ENCODE peak calls at places on chromosomes 4 and X, in eight cellular contexts. R, K, M, A, P, X, C and Y are unnamed samples.

GRCh38 chr4:159927781-159928180 is 824.9 kb downstream of the RAPGEF2 start:
- DNase-seq in K (no peak), M (no peak), X (no peak), R (no peak), C (no peak), A (peak), P (no peak), Y (no peak)

GRCh38 chr4:121118344-121118743 is 45.8 kb downstream of the TNIP3 start:
- DNase-seq in C (no peak), A (no peak), X (no peak), P (no peak), M (no peak), R (no peak), K (no peak), Y (no peak)

GRCh38 chrX:329291-329910 is 10.8 kb upstream of the GTPBP6 start:
- DNase-seq in M (no peak), R (no peak), A (peak), X (no peak), P (no peak), K (no peak), C (no peak), Y (no peak)

GRCh38 chrX:40746536-40746935 is 11.2 kb upstream of the MED14 start:
- DNase-seq in R (no peak), P (no peak), X (no peak), A (no peak), K (no peak), M (no peak), C (no peak), Y (no peak)

GRCh38 chr4:144590020-144590419 is 55.9 kb upstream of the HHIP start:
- DNase-seq in P (no peak), K (no peak), M (no peak), X (no peak), C (no peak), A (no peak), R (no peak), Y (no peak)

GRCh38 chr4:764405-765169 is 59.0 kb downstream of the PCGF3 start:
- DNase-seq in R (no peak), P (no peak), M (no peak), C (no peak), A (peak), K (no peak), X (no peak), Y (no peak)

GRCh38 chr4:15691346-15692140 is 9.9 kb downstream of the FAM200B start:
- DNase-seq in C (no peak), M (no peak), P (peak), X (no peak), A (no peak), K (no peak), R (no peak), Y (no peak)

GRCh38 chrX:13774696-13775095 is 40.1 kb downstream of the OFD1 start:
- DNase-seq in R (no peak), C (no peak), P (no peak), X (no peak), A (no peak), K (no peak), M (no peak), Y (no peak)

GRCh38 chr4:169900241-169900845 is 125.9 kb downstream of the MFAP3L start:
- DNase-seq in P (no peak), R (no peak), K (no peak), M (no peak), A (no peak), X (no peak), C (no peak), Y (no peak)

GRCh38 chr4:52103314-52103713 is 52.2 kb downstream of the SPATA18 start:
- DNase-seq in R (no peak), A (no peak), X (no peak), K (no peak), P (peak), C (no peak), M (no peak), Y (no peak)

GRCh38 chrX:57929373-57929772 is 19.1 kb upstream of the ZXDA start:
- DNase-seq in M (no peak), K (no peak), P (peak), R (peak), A (no peak), C (no peak), X (no peak), Y (no peak)

GRCh38 chr4:144910753-144911152 is 187.2 kb downstream of the ANAPC10 start:
- DNase-seq in R (no peak), X (no peak), P (no peak), M (no peak), C (no peak), K (no peak), A (no peak), Y (no peak)

GRCh38 chrX:43661521-43662240 is 5.6 kb downstream of the MAOA start:
- DNase-seq in M (peak), P (no peak), K (no peak), A (no peak), X (no peak), C (no peak), R (no peak), Y (no peak)

GRCh38 chrX:18668059-18668458 is 3.8 kb downstream of the RS1 start:
- DNase-seq in X (no peak), C (no peak), K (no peak), R (no peak), A (no peak), P (no peak), M (no peak), Y (no peak)

GRCh38 chr4:187077749-187078148 is 354.1 kb upstream of the FAT1 start:
- DNase-seq in X (no peak), C (no peak), M (no peak), K (no peak), A (no peak), R (no peak), P (no peak), Y (no peak)

GRCh38 chr4:159105063-159105414 is 2.2 kb downstream of the RAPGEF2 start:
- DNase-seq in R (no peak), K (no peak), C (no peak), A (no peak), M (no peak), P (peak), X (no peak), Y (no peak)

GRCh38 chrX:17377047-17377692 is 2.2 kb downstream of the NHS start:
- DNase-seq in P (no peak), M (peak), X (no peak), K (peak), A (peak), C (no peak), R (no peak), Y (peak)

GRCh38 chr4:26687728-26688127 is 103.8 kb downstream of the TBC1D19 start:
- DNase-seq in R (no peak), K (no peak), C (no peak), M (no peak), X (no peak), A (no peak), P (no peak), Y (no peak)

GRCh38 chrX:125895518-125895917 is 270.6 kb downstream of the DCAF12L2 start:
- DNase-seq in X (no peak), A (no peak), C (no peak), M (no peak), R (no peak), P (no peak), K (no peak), Y (no peak)

GRCh38 chr4:141713771-141714445 is 77.5 kb downstream of the IL15 start:
- DNase-seq in X (no peak), M (no peak), K (no peak), C (no peak), A (no peak), P (no peak), R (no peak), Y (no peak)

GRCh38 chrX:103404225-103405008 is 28.1 kb downstream of the BEX3 start:
- DNase-seq in K (peak), C (peak), R (peak), M (peak), X (peak), A (peak), P (peak), Y (peak)

GRCh38 chr4:7155611-7156071 is 36.7 kb upstream of the SORCS2 start:
- DNase-seq in K (peak), M (peak), X (no peak), P (no peak), C (peak), A (peak), R (no peak), Y (no peak)

GRCh38 chr4:143294310-143294709 is 42.4 kb upstream of the GAB1 start:
- DNase-seq in A (no peak), C (no peak), R (no peak), K (peak), P (no peak), M (peak), X (no peak), Y (no peak)

GRCh38 chr4:137664416-137664815 is 132.1 kb upstream of the PCDH18 start:
- DNase-seq in A (no peak), M (no peak), C (no peak), P (peak), X (no peak), R (no peak), K (no peak), Y (no peak)

DNA sequence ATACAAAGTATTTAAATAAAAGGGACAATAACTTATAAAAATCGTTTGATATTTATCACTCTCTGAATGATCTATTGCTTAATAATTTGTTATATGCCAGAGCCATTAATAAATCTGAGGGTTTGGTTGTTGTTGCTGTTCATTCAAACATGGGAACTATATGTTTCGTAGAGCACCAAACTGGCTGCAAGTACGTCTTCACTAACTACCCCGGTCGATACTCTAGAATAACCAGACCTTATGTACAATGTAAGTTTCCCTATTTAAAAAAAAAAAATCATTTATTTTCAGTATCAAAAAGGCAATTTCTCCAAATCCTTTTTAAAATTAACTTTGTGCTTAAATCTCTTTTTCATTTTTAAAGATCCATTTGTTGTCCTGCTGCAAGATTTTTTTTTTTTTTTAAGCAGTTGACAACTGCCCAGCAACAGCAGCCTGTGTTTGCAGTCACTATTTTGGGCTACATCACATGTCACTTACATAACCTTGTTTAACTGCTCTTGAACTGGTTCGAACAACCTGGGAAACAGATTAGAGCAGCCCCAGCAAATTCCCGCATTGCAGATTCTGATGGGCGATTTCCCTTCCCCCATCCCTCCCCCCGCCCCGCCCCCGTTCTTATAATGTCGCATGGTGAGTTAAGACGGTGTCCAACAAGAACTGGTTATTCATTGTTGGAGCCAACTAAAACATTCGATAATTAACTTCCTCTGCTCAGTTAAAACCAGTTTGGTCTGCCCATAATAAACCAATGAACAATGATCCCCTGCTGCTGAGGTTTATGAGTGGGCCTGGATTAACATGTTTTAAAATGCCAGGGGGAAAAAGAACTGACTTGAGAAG is 238.9 kb downstream of the NR3C2 start:
- DNase-seq in X (no peak), K (no peak), M (no peak), A (no peak), R (no peak), P (peak), C (no peak), Y (no peak)
- H3K27ac ChIP-seq in X (no peak), K (no peak), M (no peak), A (no peak), R (no peak), P (no peak), C (no peak), Y (no peak)

DNA sequence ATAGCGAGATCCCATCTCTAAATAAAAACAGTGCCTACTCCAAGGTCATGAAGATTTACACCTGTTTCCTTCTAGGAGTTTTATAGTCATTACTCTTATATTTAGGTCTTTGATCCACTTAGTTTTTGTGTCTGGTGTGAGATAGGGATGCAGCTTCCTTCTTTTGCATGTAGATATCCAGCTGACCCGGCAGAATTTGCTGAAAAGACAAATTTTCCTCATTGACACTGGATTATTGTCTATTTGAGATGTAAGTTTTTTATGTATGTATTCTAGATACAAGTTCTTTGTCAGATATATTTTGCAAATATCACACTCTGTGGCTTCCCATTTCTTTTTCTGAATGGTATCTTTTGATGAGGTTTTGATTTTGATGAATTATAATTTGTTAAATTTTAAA is 85.4 kb downstream of the RFC1 start:
- DNase-seq in R (no peak), C (no peak), K (no peak), A (no peak), P (no peak), M (no peak), X (no peak), Y (no peak)
- H3K27ac ChIP-seq in R (no peak), C (no peak), K (no peak), A (no peak), P (no peak), M (no peak), X (no peak), Y (no peak)

DNA sequence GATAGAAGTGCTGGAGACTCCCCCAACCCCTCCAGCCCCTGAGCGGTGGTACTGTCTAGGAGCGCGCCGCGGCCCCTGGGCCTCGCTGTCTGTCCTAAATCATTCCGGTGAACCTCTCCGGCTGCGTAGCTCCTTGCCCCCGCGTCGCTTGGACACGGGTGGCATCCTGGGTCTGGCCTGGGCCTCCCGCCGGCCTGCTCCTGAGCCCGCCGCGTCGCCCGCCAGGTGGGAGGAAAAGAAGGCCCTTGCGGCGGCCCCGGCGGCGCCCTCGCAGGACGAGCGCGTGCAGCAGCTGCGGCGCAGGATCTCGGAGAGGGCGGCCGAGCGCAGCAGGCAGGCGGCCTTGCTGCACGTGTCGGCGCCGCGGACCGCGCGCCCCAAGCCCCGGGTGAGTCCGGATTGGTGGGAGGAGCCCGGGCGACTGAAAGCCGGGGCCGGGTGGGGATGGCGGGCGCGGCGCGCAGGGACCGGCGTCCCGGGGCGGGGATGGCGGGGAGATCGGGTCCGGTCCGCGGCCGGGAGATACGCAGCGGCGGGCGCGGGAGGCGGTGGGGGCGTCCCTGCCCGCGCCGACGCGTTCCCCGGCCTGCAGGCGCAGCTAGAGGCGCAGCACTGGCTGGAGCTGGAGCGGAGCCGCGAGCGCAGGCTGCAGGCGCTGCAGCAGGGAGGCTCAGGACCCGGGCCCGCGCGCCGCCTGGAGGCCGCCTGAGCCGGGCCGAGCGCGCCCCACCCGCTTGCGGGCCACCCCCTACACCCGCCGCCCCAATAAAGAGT is 6.5 kb upstream of the RNF4 start:
- DNase-seq in K (peak), R (peak), M (peak), P (peak), A (peak), X (no peak), C (peak), Y (peak)
- H3K27ac ChIP-seq in K (peak), R (no peak), M (peak), P (no peak), A (peak), X (peak), C (no peak), Y (no peak)

GRCh38 chrX:47574609-47575325 is 7.5 kb upstream of the TIMP1 start:
- DNase-seq in P (no peak), A (no peak), C (no peak), M (no peak), K (no peak), R (no peak), X (no peak), Y (no peak)

GRCh38 chrX:47573334-47574095 is 8.7 kb upstream of the TIMP1 start:
- DNase-seq in P (no peak), M (no peak), R (no peak), A (no peak), X (no peak), C (no peak), K (peak), Y (peak)

GRCh38 chrX:47572773-47573333 is 9.4 kb upstream of the TIMP1 start:
- DNase-seq in K (no peak), P (no peak), C (no peak), A (no peak), M (no peak), R (no peak), X (no peak), Y (no peak)

GRCh38 chrX:47576021-47576898 is 6.0 kb upstream of the TIMP1 start:
- DNase-seq in K (no peak), R (no peak), A (no peak), C (no peak), X (no peak), M (no peak), P (no peak), Y (no peak)

DNA sequence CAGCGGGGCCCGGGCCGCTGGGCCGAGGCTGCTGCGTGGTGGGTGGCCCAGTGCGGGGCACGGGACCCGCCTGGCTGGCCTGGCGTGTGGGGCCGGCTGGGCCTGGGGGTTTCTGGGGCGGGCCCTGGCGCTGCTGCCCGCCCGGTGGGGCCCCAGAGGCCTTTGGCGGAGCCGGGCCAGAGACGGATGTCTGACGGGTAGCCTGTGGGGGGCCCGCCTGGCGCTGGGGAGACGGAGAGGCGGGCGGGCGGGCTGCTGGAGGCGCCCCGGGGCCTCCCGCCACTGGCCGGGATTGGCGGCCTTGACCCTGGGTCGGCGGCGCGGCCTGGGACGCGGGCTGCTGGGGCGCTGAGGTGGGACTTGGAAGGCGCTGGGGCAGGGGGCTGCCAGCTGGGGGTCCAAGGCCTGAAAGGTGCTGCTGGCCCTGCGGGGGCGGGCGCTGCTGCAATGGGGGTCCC is 8.1 kb upstream of the TIMP1 start:
- DNase-seq in X (no peak), A (no peak), M (no peak), K (no peak), R (no peak), P (no peak), C (no peak), Y (no peak)
- H3K27ac ChIP-seq in X (peak), A (peak), M (peak), K (peak), R (no peak), P (no peak), C (no peak), Y (peak)

DNA sequence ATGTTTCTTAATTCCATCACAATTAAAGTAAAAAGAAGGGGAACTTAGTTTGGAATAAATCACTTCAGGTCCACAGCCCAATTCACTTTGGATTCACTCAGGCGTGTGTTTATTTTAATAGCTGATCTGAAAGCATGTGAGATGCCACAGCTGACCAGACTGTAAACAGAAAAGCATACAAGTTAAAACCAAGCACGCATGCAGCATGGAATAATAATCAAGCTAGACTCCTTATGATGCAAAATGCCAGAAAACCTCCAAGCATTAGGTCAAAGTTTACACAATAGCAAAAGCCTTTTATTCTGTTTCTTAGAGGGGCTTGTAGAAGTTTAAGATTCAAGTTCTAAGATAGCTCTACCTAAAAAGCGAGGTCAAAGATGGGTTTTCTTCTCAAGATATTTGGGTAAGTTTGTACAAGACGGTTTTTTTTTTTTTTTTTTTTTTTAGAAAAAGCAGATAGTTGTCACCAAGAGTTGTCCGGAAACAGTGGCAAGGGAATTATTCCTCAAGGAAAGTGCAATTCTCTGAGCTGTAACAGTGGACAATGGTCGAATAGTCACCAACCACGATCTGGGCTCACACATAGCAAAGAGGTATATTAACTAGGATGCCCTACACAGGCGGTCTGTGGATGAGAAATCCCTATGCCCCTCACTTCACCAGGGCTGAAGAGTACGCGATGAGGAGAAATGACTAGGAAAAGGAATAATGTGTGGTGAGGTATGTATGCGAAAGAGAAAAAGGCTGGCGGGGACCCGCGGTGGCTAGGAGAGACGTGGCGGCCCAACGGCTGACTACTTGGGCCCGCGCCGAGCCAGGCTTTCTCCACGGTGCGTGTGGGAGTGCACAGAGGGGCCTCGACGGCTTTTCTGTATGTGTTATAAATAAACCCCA is 680 bp upstream of the PRRG1 start:
- DNase-seq in A (no peak), C (no peak), X (no peak), K (no peak), M (no peak), P (no peak), R (no peak), Y (no peak)
- H3K27ac ChIP-seq in A (peak), C (no peak), X (peak), K (peak), M (peak), P (no peak), R (no peak), Y (peak)

DNA sequence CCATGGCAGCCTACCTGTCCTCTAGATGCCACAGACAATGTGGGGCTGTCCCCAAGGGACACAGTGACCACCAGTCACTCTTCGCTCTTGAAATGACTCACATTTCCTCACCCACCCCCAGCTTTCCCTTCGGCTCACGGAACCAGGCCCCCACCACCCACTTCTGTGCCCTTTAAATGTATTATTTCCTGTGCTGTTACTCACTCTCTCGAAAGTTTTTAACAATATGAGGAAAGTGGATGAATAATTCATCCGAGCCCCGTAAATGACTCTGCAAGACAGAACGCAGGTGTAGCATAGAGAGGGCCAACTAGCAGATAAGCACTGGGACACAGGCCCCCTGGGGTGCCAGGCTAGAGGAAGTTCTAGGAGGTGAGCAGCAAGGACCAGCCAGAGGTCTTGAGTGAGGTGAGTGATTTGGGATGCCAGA is 179.5 kb upstream of the TBL1X start:
- DNase-seq in M (no peak), K (no peak), P (peak), A (no peak), X (no peak), R (no peak), C (no peak), Y (no peak)
- H3K27ac ChIP-seq in M (no peak), K (no peak), P (no peak), A (no peak), X (no peak), R (no peak), C (no peak), Y (no peak)

GRCh38 chr4:75244325-75244724 is 269.9 kb downstream of the RCHY1 start:
- DNase-seq in X (no peak), M (no peak), A (no peak), P (no peak), K (peak), C (no peak), R (no peak), Y (no peak)
- H3K27ac ChIP-seq in X (no peak), M (no peak), A (no peak), P (no peak), K (peak), C (no peak), R (no peak), Y (peak)